ENCODE peak calls at places on chromosomes 2 and 18, in eight cellular contexts. B, P, D, T, U, A, N and M are unnamed samples.

GRCh38 chr18:31490387-31490786 is 7.6 kb upstream of the DSG2 start:
- DNase-seq in B (no peak), P (no peak), D (no peak), T (no peak), U (no peak), A (no peak), N (no peak), M (no peak)

GRCh38 chr2:11248-11941 is 34.9 kb downstream of the FAM110C start:
- DNase-seq in B (peak), P (no peak), D (no peak), T (peak), U (peak), A (peak), N (no peak), M (peak)

GRCh38 chr2:187403568-187404260 is 44.3 kb downstream of the CALCRL start:
- DNase-seq in B (no peak), P (no peak), D (no peak), T (no peak), U (no peak), A (no peak), N (peak), M (no peak)

GRCh38 chr2:49288902-49289680 is 134.8 kb upstream of the FSHR start:
- DNase-seq in B (no peak), P (no peak), D (no peak), T (no peak), U (no peak), A (no peak), N (no peak), M (no peak)

GRCh38 chr2:234343297-234343696 is 153.6 kb downstream of the ARL4C start:
- DNase-seq in B (no peak), P (no peak), D (no peak), T (no peak), U (no peak), A (no peak), N (no peak), M (no peak)

GRCh38 chr2:133886735-133887675 is 318.7 kb upstream of the NCKAP5 start:
- DNase-seq in B (peak), P (peak), D (peak), T (peak), U (peak), A (peak), N (peak), M (peak)

GRCh38 chr18:55265916-55266488 is 306.7 kb upstream of the CCDC68 start:
- DNase-seq in B (no peak), P (no peak), D (no peak), T (no peak), U (no peak), A (no peak), N (no peak), M (no peak)

GRCh38 chr2:85131116-85131515 is 2.1 kb upstream of the TCF7L1 start:
- DNase-seq in B (no peak), P (no peak), D (no peak), T (no peak), U (no peak), A (no peak), N (no peak), M (no peak)

GRCh38 chr2:214549946-214550345 is 139.1 kb downstream of the VWC2L start:
- DNase-seq in B (no peak), P (no peak), D (no peak), T (no peak), U (no peak), A (no peak), N (no peak), M (no peak)

GRCh38 chr2:216315817-216316603 is 56.3 kb downstream of the MARCHF4 start:
- DNase-seq in B (peak), P (no peak), D (peak), T (no peak), U (no peak), A (no peak), N (no peak), M (no peak)

GRCh38 chr18:79610461-79611039 is 69.1 kb upstream of the CTDP1 start:
- DNase-seq in B (peak), P (no peak), D (no peak), T (no peak), U (no peak), A (no peak), N (peak), M (no peak)

GRCh38 chr2:69957970-69958369 is 3.5 kb downstream of the ASPRV1 start:
- DNase-seq in B (no peak), P (no peak), D (no peak), T (no peak), U (peak), A (no peak), N (no peak), M (peak)

GRCh38 chr2:157257312-157258252 is at the start of gene GALNT5:
- DNase-seq in B (no peak), P (no peak), D (peak), T (no peak), U (peak), A (no peak), N (no peak), M (peak)

GRCh38 chr2:237118025-237118424 is 32.3 kb downstream of the COPS8 start:
- DNase-seq in B (no peak), P (no peak), D (no peak), T (no peak), U (no peak), A (no peak), N (no peak), M (no peak)

GRCh38 chr2:69734040-69734611 is 7.8 kb upstream of the ANXA4 start:
- DNase-seq in B (peak), P (no peak), D (no peak), T (no peak), U (no peak), A (peak), N (no peak), M (no peak)

GRCh38 chr2:50535971-50536759 is 495.8 kb downstream of the NRXN1 start:
- DNase-seq in B (no peak), P (no peak), D (no peak), T (no peak), U (no peak), A (no peak), N (no peak), M (no peak)

DNA sequence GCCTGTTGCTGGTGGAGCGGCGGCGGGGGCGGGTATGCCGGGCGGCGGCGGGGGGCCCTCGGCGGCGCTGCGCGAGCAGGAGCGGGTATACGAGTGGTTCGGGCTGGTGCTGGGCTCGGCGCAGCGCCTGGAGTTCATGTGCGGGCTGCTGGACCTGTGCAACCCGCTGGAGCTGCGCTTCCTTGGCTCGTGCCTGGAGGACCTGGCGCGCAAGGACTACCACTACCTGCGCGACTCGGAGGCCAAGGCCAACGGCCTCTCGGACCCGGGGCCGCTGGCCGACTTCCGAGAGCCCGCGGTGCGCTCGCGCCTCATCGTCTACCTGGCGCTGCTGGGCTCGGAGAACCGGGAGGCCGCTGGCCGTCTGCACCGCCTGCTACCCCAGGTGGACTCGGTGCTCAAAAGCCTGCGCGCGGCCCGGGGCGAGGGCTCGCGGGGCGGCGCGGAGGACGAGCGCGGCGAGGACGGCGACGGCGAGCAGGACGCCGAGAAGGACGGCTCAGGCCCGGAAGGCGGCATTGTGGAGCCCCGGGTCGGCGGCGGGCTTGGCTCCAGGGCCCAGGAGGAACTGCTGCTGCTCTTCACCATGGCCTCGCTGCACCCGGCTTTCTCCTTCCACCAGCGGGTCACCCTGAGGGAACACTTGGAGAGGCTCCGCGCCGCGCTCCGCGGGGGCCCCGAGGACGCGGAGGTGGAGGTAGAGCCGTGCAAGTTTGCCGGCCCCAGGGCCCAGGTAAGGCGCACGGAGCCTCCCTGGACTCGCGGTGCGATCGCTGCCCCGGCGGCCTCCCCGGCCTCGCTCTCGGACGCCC is 1.0 kb downstream of the ZCCHC2 start:
- DNase-seq in B (peak), P (peak), D (peak), T (peak), U (peak), A (peak), N (peak), M (peak)
- TF ChIP-seq POLR2A in B (peak), P (no peak), D (no peak), T (no peak), U (no peak), A (no peak), N (no peak), M (no peak)

GRCh38 chr2:11508279-11508678 is 25.6 kb upstream of the GREB1 start:
- DNase-seq in B (no peak), P (no peak), D (no peak), T (no peak), U (no peak), A (peak), N (no peak), M (no peak)
- H3K27ac ChIP-seq in B (no peak), P (no peak), D (no peak), T (no peak), U (peak), A (peak), N (no peak), M (no peak)

GRCh38 chr2:121608967-121609366 is 40.3 kb downstream of the CLASP1 start:
- DNase-seq in B (no peak), P (no peak), D (no peak), T (no peak), U (no peak), A (no peak), N (no peak), M (no peak)

GRCh38 chr2:121608367-121608766 is 40.9 kb downstream of the CLASP1 start:
- DNase-seq in B (no peak), P (no peak), D (no peak), T (no peak), U (no peak), A (no peak), N (no peak), M (no peak)

GRCh38 chr2:121613774-121614173 is 35.5 kb downstream of the CLASP1 start:
- DNase-seq in B (no peak), P (no peak), D (no peak), T (no peak), U (no peak), A (no peak), N (no peak), M (no peak)

GRCh38 chr2:121613152-121613551 is 36.1 kb downstream of the CLASP1 start:
- DNase-seq in B (no peak), P (no peak), D (no peak), T (no peak), U (no peak), A (no peak), N (no peak), M (no peak)

GRCh38 chr2:121611730-121612705 is 37.2 kb downstream of the CLASP1 start:
- DNase-seq in B (no peak), P (no peak), D (no peak), T (no peak), U (no peak), A (no peak), N (no peak), M (no peak)
- H3K4me3 ChIP-seq in B (no peak), P (no peak), D (no peak), T (no peak), U (no peak), A (no peak), N (no peak), M (no peak)

GRCh38 chr18:63480892-63481291 is 4.1 kb downstream of the SERPINB5 start:
- DNase-seq in B (no peak), P (no peak), D (no peak), T (no peak), U (no peak), A (no peak), N (no peak), M (no peak)

GRCh38 chr18:63480476-63480875 is 3.7 kb downstream of the SERPINB5 start:
- DNase-seq in B (no peak), P (no peak), D (no peak), T (no peak), U (no peak), A (no peak), N (no peak), M (no peak)

GRCh38 chr18:63477972-63478371 is 1.2 kb downstream of the SERPINB5 start:
- DNase-seq in B (no peak), P (no peak), D (no peak), T (no peak), U (no peak), A (no peak), N (no peak), M (no peak)

GRCh38 chr18:63479826-63480225 is 3.1 kb downstream of the SERPINB5 start:
- DNase-seq in B (no peak), P (no peak), D (no peak), T (no peak), U (no peak), A (no peak), N (no peak), M (no peak)

GRCh38 chr18:63476666-63477065 is at the start of gene SERPINB5:
- DNase-seq in B (no peak), P (no peak), D (no peak), T (peak), U (peak), A (no peak), N (no peak), M (peak)
- TF ChIP-seq POLR2A in B (no peak), P (no peak), D (no peak), T (no peak), U (no peak), A (no peak), N (no peak), M (no peak)

DNA sequence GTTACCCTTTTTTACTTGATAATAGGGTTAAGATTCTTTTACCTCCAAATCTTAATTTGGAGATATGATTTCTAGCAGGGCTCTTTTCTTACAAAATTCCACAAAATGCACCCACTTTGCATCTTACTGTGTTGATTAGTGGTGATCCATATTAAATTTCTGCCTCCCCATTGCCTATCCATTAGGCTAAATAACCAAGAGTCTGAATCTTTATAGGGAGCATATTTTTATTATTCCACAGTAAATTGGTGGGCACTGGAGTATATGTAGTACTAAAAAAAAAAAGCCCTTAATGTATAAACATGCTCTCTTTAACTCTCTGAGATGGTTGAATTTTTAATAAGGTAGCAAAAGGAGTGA is 8.1 kb upstream of the TXNDC2 start:
- DNase-seq in B (no peak), P (no peak), D (no peak), T (no peak), U (no peak), A (no peak), N (no peak), M (no peak)
- H3K27ac ChIP-seq in B (peak), P (peak), D (peak), T (no peak), U (peak), A (peak), N (peak), M (peak)

DNA sequence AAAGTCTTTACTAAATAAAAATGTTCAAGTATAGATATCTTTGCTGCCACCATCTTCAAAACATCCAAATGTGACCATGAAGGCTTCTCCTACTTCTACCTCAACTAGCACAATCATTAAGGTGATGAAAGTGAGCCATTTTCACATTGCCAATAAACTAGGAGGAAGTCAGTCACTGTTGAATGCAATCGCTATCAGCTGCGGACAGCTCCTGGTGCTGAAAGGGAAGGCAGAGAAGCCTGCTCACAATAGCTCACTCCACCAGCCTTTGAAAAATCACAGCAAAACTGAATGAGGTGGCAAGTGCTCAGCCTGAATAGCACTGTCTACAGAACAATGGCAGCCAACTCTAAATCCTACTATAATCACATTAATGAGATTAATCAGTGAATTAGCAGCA is 2.2 kb downstream of the MYT1L start:
- DNase-seq in B (no peak), P (no peak), D (no peak), T (no peak), U (no peak), A (no peak), N (no peak), M (peak)
- H3K4me3 ChIP-seq in B (no peak), P (no peak), D (no peak), T (no peak), U (no peak), A (no peak), N (no peak), M (no peak)